ENCODE peak calls at places on chromosomes 7 and 10, in seven cellular contexts. N is occipital lobe, Q is neural crest cell, Z is lower lobe of right lung, G is HT1080, K is pons, P is KBM-7. X is an unnamed sample.

GRCh38 chr10:98646998-98647917 is 200.5 kb upstream of the HPS1 start:
- DNase-seq in G (no peak), Q (no peak), P (no peak), Z (no peak), K (no peak), N (no peak), X (no peak)

GRCh38 chr7:28409716-28410627 is 2.3 kb upstream of the CREB5 start:
- DNase-seq in N (peak; percentile 5), Q (peak; percentile 41), P (no peak), Z (peak; percentile 53), G (peak; percentile 5), K (no peak), X (no peak)

GRCh38 chr10:73648252-73648651 is 7.0 kb upstream of the MYOZ1 start:
- DNase-seq in G (no peak), N (peak; percentile 8), P (no peak), Q (no peak), Z (no peak), K (no peak), X (no peak)

GRCh38 chr7:121406866-121407439 is 10.8 kb upstream of the FAM3C start:
- DNase-seq in Q (no peak), K (no peak), G (no peak), P (no peak), Z (no peak), N (no peak), X (no peak)

GRCh38 chr10:84424731-84425165 is 96.4 kb downstream of the CCSER2 start:
- DNase-seq in N (peak; percentile 70), K (peak; percentile 97), Z (peak; percentile 80), G (peak; percentile 94), P (peak; percentile 75), Q (no peak), X (peak; percentile 38)

GRCh38 chr7:66737667-66738066 is 2.9 kb upstream of the RABGEF1 start:
- DNase-seq in Z (no peak), G (no peak), K (no peak), N (no peak), P (no peak), Q (no peak), X (no peak)

GRCh38 chr10:2222631-2223030 is 485.3 kb upstream of the ADARB2 start:
- DNase-seq in G (no peak), Z (no peak), Q (no peak), P (no peak), K (no peak), N (no peak), X (no peak)

GRCh38 chr10:14474656-14475055 is 143.9 kb upstream of the FRMD4A start:
- DNase-seq in Z (no peak), P (no peak), N (no peak), G (no peak), Q (no peak), K (no peak), X (no peak)

GRCh38 chr7:5423272-5423843 is at the start of gene TNRC18:
- DNase-seq in Z (peak; percentile 62), N (no peak), K (no peak), G (no peak), P (no peak), Q (peak; percentile 55), X (no peak)

GRCh38 chr10:5641501-5641900 is 24.9 kb downstream of the ASB13 start:
- DNase-seq in Z (peak; percentile 40), Q (no peak), P (no peak), G (no peak), K (no peak), N (no peak), X (no peak)

GRCh38 chr10:89082086-89082485 is 91.5 kb downstream of the FAS start:
- DNase-seq in G (no peak), Z (no peak), K (no peak), Q (no peak), N (no peak), P (no peak), X (no peak)

GRCh38 chr10:89921422-89921821 is 220.0 kb downstream of the KIF20B start:
- DNase-seq in Z (no peak), G (peak; percentile 82), P (no peak), N (no peak), K (no peak), Q (no peak), X (peak; percentile 4)

GRCh38 chr10:124084693-124085092 is 8.7 kb downstream of the CHST15 start:
- DNase-seq in N (no peak), K (no peak), Z (peak; percentile 38), G (no peak), Q (no peak), P (no peak), X (no peak)

GRCh38 chr7:114310344-114311118 is 104.1 kb upstream of the FOXP2 start:
- DNase-seq in Q (no peak), P (no peak), Z (no peak), K (no peak), N (no peak), G (peak; percentile 11), X (no peak)

GRCh38 chr7:91846436-91846835 is 34.1 kb downstream of the MTERF1 start:
- DNase-seq in P (no peak), Z (no peak), N (no peak), G (no peak), K (no peak), Q (no peak), X (no peak)

GRCh38 chr7:149854611-149855367 is 16.6 kb downstream of the ZNF862 start:
- DNase-seq in G (peak; percentile 40), P (peak; percentile 28), Z (peak; percentile 82), Q (no peak), N (no peak), K (peak; percentile 49), X (no peak)

GRCh38 chr7:54992876-54993490 is 25.8 kb upstream of the EGFR start:
- DNase-seq in P (no peak), Q (no peak), K (no peak), G (no peak), N (no peak), Z (no peak), X (no peak)

GRCh38 chr7:152054377-152055230 is 29.1 kb downstream of the GALNT11 start:
- DNase-seq in K (no peak), N (no peak), P (no peak), Z (no peak), G (peak; percentile 26), Q (no peak), X (no peak)

GRCh38 chr10:22475857-22476600 is 130.7 kb downstream of the SPAG6 start:
- DNase-seq in G (no peak), Z (no peak), P (peak; percentile 36), N (peak; percentile 45), Q (peak; percentile 37), K (no peak), X (no peak)

X was measured in HS-27A.